ENCODE peak calls at places on chromosomes 12 and 14, in seven cellular contexts. K is WERI-Rb-1; D is pons; N is caudate nucleus; T is activated CD8-positive, alpha-beta memory T cell treated with anti-CD3 and anti-CD28 coated beads for 48 hours; X is endothelial cell of umbilical vein; H is H7. I is an unnamed sample.

GRCh38 chr14:104865069-104865630 is at the start of gene CEP170B:
- DNase-seq in K (peak), N (no peak), X (peak), H (peak), T (no peak), D (no peak), I (no peak)

GRCh38 chr12:24109381-24110039 is 160.0 kb upstream of the SOX5 start:
- DNase-seq in D (peak), X (peak), T (no peak), K (no peak), H (peak), N (no peak), I (peak)

GRCh38 chr14:35257809-35258208 is 34.4 kb upstream of the PSMA6 start:
- DNase-seq in D (no peak), X (peak), H (no peak), T (no peak), K (no peak), N (no peak), I (no peak)

GRCh38 chr14:68685419-68686211 is 107.3 kb downstream of the ZFP36L1 start:
- DNase-seq in X (no peak), N (no peak), H (no peak), D (no peak), T (peak), K (no peak), I (no peak)

GRCh38 chr14:54025661-54026060 is 69.0 kb upstream of the BMP4 start:
- DNase-seq in H (no peak), X (peak), T (no peak), D (peak), N (no peak), K (peak), I (no peak)

GRCh38 chr14:50865677-50866076 is 6.2 kb upstream of the ABHD12B start:
- DNase-seq in N (no peak), D (no peak), T (no peak), K (no peak), X (peak), H (no peak), I (no peak)

GRCh38 chr12:110776410-110776809 is 33.7 kb upstream of the PPP1CC start:
- DNase-seq in H (no peak), N (no peak), X (no peak), T (no peak), D (no peak), K (no peak), I (no peak)

GRCh38 chr14:47772652-47773051 is 97.2 kb upstream of the MDGA2 start:
- DNase-seq in D (no peak), N (no peak), H (no peak), T (no peak), X (no peak), K (no peak), I (no peak)

GRCh38 chr12:110342157-110342556 is 61.1 kb downstream of the ATP2A2 start:
- DNase-seq in K (no peak), H (no peak), D (no peak), N (no peak), T (no peak), X (no peak), I (no peak)

GRCh38 chr12:65996146-65996545 is 134.4 kb downstream of the LLPH start:
- DNase-seq in N (no peak), H (no peak), X (no peak), K (no peak), D (no peak), T (no peak), I (no peak)

GRCh38 chr14:81246561-81247270 is 26.0 kb upstream of the GTF2A1 start:
- DNase-seq in N (no peak), H (no peak), T (no peak), D (no peak), X (no peak), K (no peak), I (peak)

GRCh38 chr14:37246427-37246829 is 48.7 kb downstream of the MIPOL1 start:
- DNase-seq in N (no peak), H (peak), K (no peak), X (peak), T (no peak), D (peak), I (peak)